ENCODE peak calls at places on chromosomes 5 and 9, in six cellular contexts. F, R, A, S, W and V are unnamed samples.

GRCh38 chr5:14946813-14947640 is 75.4 kb upstream of the ANKH start:
- DNase-seq in F (peak; percentile 28), R (peak; percentile 16), A (peak; percentile 28), S (no peak), W (no peak), V (no peak)

GRCh38 chr9:36288057-36288456 is 29.8 kb upstream of the GNE start:
- DNase-seq in F (no peak), R (no peak), A (no peak), S (no peak), W (no peak), V (no peak)

GRCh38 chr5:52269395-52269794 is 518.3 kb upstream of the ITGA1 start:
- DNase-seq in F (no peak), R (no peak), A (no peak), S (no peak), W (no peak), V (no peak)

GRCh38 chr9:70340572-70340971 is 73.9 kb downstream of the KLF9 start:
- DNase-seq in F (peak; percentile 5), R (no peak), A (no peak), S (no peak), W (no peak), V (no peak)

GRCh38 chr9:37602817-37603216 is 10.4 kb upstream of the TOMM5 start:
- DNase-seq in F (no peak), R (no peak), A (no peak), S (no peak), W (no peak), V (no peak)

GRCh38 chr9:13118294-13118693 is 161.2 kb downstream of the MPDZ start:
- DNase-seq in F (no peak), R (peak; percentile 3), A (no peak), S (no peak), W (no peak), V (no peak)

GRCh38 chr9:109401169-109401989 is 80.5 kb upstream of the EPB41L4B start:
- DNase-seq in F (peak; percentile 89), R (peak; percentile 77), A (no peak), S (no peak), W (no peak), V (peak; percentile 59)

GRCh38 chr5:142364251-142365145 is 39.7 kb upstream of the SPRY4 start:
- DNase-seq in F (no peak), R (no peak), A (peak; percentile 75), S (no peak), W (no peak), V (no peak)

GRCh38 chr9:928363-929042 is 48.0 kb upstream of the DMRT3 start:
- DNase-seq in F (peak; percentile 43), R (peak; percentile 42), A (no peak), S (no peak), W (no peak), V (peak; percentile 63)

GRCh38 chr9:126483468-126484056 is 130.2 kb upstream of the LMX1B start:
- DNase-seq in F (no peak), R (no peak), A (no peak), S (no peak), W (no peak), V (no peak)

GRCh38 chr5:174972291-174972690 is 247.9 kb downstream of the MSX2 start:
- DNase-seq in F (no peak), R (no peak), A (no peak), S (no peak), W (no peak), V (no peak)

GRCh38 chr9:130327070-130327780 is 61.7 kb downstream of the HMCN2 start:
- DNase-seq in F (peak; percentile 61), R (no peak), A (no peak), S (no peak), W (no peak), V (no peak)

GRCh38 chr5:151581841-151582583 is 9.1 kb downstream of the FAT2 start:
- DNase-seq in F (no peak), R (no peak), A (no peak), S (no peak), W (no peak), V (no peak)

GRCh38 chr5:138212828-138213160 is 329 bp downstream of the CDC23 start:
- DNase-seq in F (peak; percentile 43), R (no peak), A (no peak), S (no peak), W (no peak), V (no peak)

GRCh38 chr5:92944337-92944736 is 636.7 kb downstream of the NR2F1-AS1 start:
- DNase-seq in F (no peak), R (no peak), A (no peak), S (no peak), W (no peak), V (no peak)

GRCh38 chr9:108475813-108476212 is 380.0 kb downstream of the ACTL7B start:
- DNase-seq in F (no peak), R (no peak), A (no peak), S (no peak), W (no peak), V (no peak)

GRCh38 chr9:5452286-5452609 is 1.9 kb downstream of the CD274 start:
- DNase-seq in F (no peak), R (no peak), A (no peak), S (no peak), W (no peak), V (no peak)

GRCh38 chr5:76809141-76809540 is 9.7 kb upstream of the F2RL1 start:
- DNase-seq in F (no peak), R (no peak), A (no peak), S (no peak), W (no peak), V (no peak)

GRCh38 chr9:86856259-86856658 is 91.0 kb downstream of the GAS1 start:
- DNase-seq in F (no peak), R (no peak), A (no peak), S (no peak), W (no peak), V (peak; percentile 2)

GRCh38 chr5:33321026-33321425 is 119.7 kb upstream of the TARS1 start:
- DNase-seq in F (no peak), R (no peak), A (no peak), S (no peak), W (no peak), V (no peak)

GRCh38 chr5:36877667-36878420 is 1.3 kb downstream of the NIPBL start:
- DNase-seq in F (peak; percentile 16), R (no peak), A (no peak), S (no peak), W (no peak), V (no peak)

GRCh38 chr5:17065468-17065867 is 129.4 kb upstream of the MYO10 start:
- DNase-seq in F (no peak), R (no peak), A (no peak), S (no peak), W (no peak), V (no peak)

GRCh38 chr9:9790216-9790872 is 822.5 kb downstream of the PTPRD start:
- DNase-seq in F (peak; percentile 69), R (peak; percentile 39), A (no peak), S (no peak), W (no peak), V (peak; percentile 3)

GRCh38 chr5:39599721-39600431 is 175.1 kb upstream of the DAB2 start:
- DNase-seq in F (peak; percentile 15), R (no peak), A (no peak), S (no peak), W (no peak), V (no peak)

GRCh38 chr9:37761511-37761910 is 7.9 kb downstream of the TRMT10B start:
- DNase-seq in F (no peak), R (no peak), A (no peak), S (no peak), W (no peak), V (no peak)

GRCh38 chr9:136095028-136095494 is at the start of gene NACC2:
- DNase-seq in F (peak; percentile 79), R (no peak), A (peak; percentile 71), S (no peak), W (no peak), V (no peak)

GRCh38 chr5:149456597-149457392 is 77.7 kb upstream of the IL17B start:
- DNase-seq in F (no peak), R (no peak), A (no peak), S (no peak), W (no peak), V (no peak)